ENCODE peak calls at places on chromosomes 13 and 19, in seven cellular contexts. O is trophoblast cell; X is NCI-H1105; V is EL; T is CD4-positive, alpha-beta T cell; H is thoracic aorta; W is omental fat pad. F is an unnamed sample.
A peak's percentile ranks its signal among the peaks of the same experiment; 100 is the strongest.

GRCh38 chr13:36839281-36839680 is 20.3 kb downstream of the RFXAP start:
- DNase-seq in O (peak; percentile 57), X (no peak), V (no peak), T (no peak), H (no peak), W (no peak), F (no peak)

GRCh38 chr13:95192998-95193397 is 108.3 kb downstream of the ABCC4 start:
- DNase-seq in O (no peak), X (no peak), V (no peak), T (no peak), H (no peak), W (no peak), F (no peak)

GRCh38 chr13:98225036-98225940 is 48.2 kb upstream of the RNF113B start:
- DNase-seq in O (no peak), X (no peak), V (no peak), T (no peak), H (no peak), W (no peak), F (no peak)

GRCh38 chr13:114109646-114110045 is 22.8 kb downstream of the RASA3 start:
- DNase-seq in O (no peak), X (no peak), V (peak; percentile 30), T (no peak), H (no peak), W (peak; percentile 12), F (no peak)

GRCh38 chr13:51747438-51748434 is 56.2 kb downstream of the DHRS12 start:
- DNase-seq in O (no peak), X (no peak), V (no peak), T (no peak), H (no peak), W (no peak), F (no peak)

GRCh38 chr19:37954421-37954874 is 47.4 kb downstream of the SIPA1L3 start:
- DNase-seq in O (no peak), X (no peak), V (no peak), T (no peak), H (no peak), W (no peak), F (no peak)

GRCh38 chr13:97445504-97446187 is 11.7 kb downstream of the RAP2A start:
- DNase-seq in O (no peak), X (no peak), V (no peak), T (no peak), H (no peak), W (no peak), F (no peak)

GRCh38 chr13:101570410-101570809 is 117.9 kb downstream of the ITGBL1 start:
- DNase-seq in O (no peak), X (no peak), V (peak; percentile 13), T (no peak), H (no peak), W (no peak), F (no peak)

GRCh38 chr19:5933391-5933998 is 19.4 kb downstream of the CAPS start:
- DNase-seq in O (no peak), X (no peak), V (no peak), T (no peak), H (no peak), W (no peak), F (no peak)

GRCh38 chr13:97106323-97106722 is 112.0 kb upstream of the OXGR1 start:
- DNase-seq in O (no peak), X (no peak), V (no peak), T (no peak), H (no peak), W (no peak), F (no peak)

GRCh38 chr13:85771856-85772255 is 27.4 kb downstream of the SLITRK6 start:
- DNase-seq in O (no peak), X (no peak), V (no peak), T (no peak), H (no peak), W (no peak), F (no peak)

GRCh38 chr19:51097166-51097736 is 11.0 kb downstream of the CTU1 start:
- DNase-seq in O (no peak), X (peak; percentile 49), V (peak; percentile 63), T (peak; percentile 56), H (no peak), W (peak; percentile 54), F (no peak)

GRCh38 chr19:35090795-35091214 is 24.8 kb upstream of the FXYD3 start:
- DNase-seq in O (no peak), X (no peak), V (no peak), T (no peak), H (no peak), W (no peak), F (no peak)

GRCh38 chr13:87777395-87777794 is 106.2 kb downstream of the SLITRK5 start:
- DNase-seq in O (no peak), X (no peak), V (no peak), T (no peak), H (no peak), W (no peak), F (peak; percentile 5)

GRCh38 chr13:112814905-112815585 is 125.2 kb downstream of the ATP11A start:
- DNase-seq in O (no peak), X (no peak), V (peak; percentile 27), T (no peak), H (no peak), W (no peak), F (no peak)

F was measured in iPS DF 6.9.